ENCODE peak calls at places on chromosomes 16 and 17, in nine cellular contexts. B is caudate nucleus; N is NCI-H1436; A is RWPE1; G is GM12865; F is cardiac muscle cell; U is neuronal stem cell; W is stimulated activated CD4-positive, alpha-beta T cell treated with anti-CD3 and anti-CD28 coated beads, Interleukin-4, amount 100 ng/mL, for 4 hours; L is sigmoid colon. K is an unnamed sample.
A peak's percentile ranks its signal among the peaks of the same experiment; 100 is the strongest.

GRCh38 chr16:12061336-12062055 is 85.0 kb downstream of the SNX29 start:
- DNase-seq in W (no peak), B (no peak), U (no peak), G (no peak), A (peak; percentile 48), L (no peak), F (no peak), N (no peak), K (no peak)

GRCh38 chr17:2204393-2204792 is 99.2 kb downstream of the SMG6 start:
- DNase-seq in U (no peak), A (no peak), L (no peak), N (no peak), G (no peak), W (no peak), F (no peak), B (no peak), K (no peak)

GRCh38 chr17:1087381-1088241 is 90.7 kb downstream of the TIMM22 start:
- DNase-seq in B (no peak), N (peak; percentile 75), F (peak; percentile 50), W (no peak), U (no peak), L (peak; percentile 85), A (peak; percentile 78), G (no peak), K (peak; percentile 21)

GRCh38 chr17:4004517-4005295 is 40.5 kb upstream of the ATP2A3 start:
- DNase-seq in G (peak; percentile 56), B (no peak), A (peak; percentile 53), F (peak; percentile 81), U (peak; percentile 71), L (peak; percentile 68), W (peak; percentile 64), N (no peak), K (peak; percentile 72)

GRCh38 chr16:28575446-28576109 is 21.3 kb downstream of the SULT1A2 start:
- DNase-seq in A (no peak), U (no peak), L (no peak), B (no peak), N (no peak), W (no peak), F (no peak), G (no peak), K (no peak)

GRCh38 chr16:25037221-25037620 is 22.1 kb upstream of the ARHGAP17 start:
- DNase-seq in F (no peak), B (no peak), L (no peak), G (no peak), N (no peak), W (no peak), U (no peak), A (no peak), K (no peak)

GRCh38 chr17:81552244-81553017 is at the start of gene FAAP100:
- DNase-seq in N (peak; percentile 84), A (peak; percentile 88), B (peak; percentile 71), G (peak; percentile 90), F (peak; percentile 87), W (peak; percentile 81), U (peak; percentile 86), L (peak; percentile 85), K (peak; percentile 93)

GRCh38 chr17:82201498-82201910 is 11.1 kb downstream of the CCDC57 start:
- DNase-seq in A (no peak), U (no peak), L (no peak), N (no peak), G (no peak), W (no peak), B (no peak), F (no peak), K (no peak)

GRCh38 chr16:85028638-85029412 is 1.2 kb downstream of the KIAA0513 start:
- DNase-seq in F (no peak), W (peak; percentile 64), B (peak; percentile 50), G (peak; percentile 77), U (no peak), N (no peak), L (peak; percentile 83), A (peak; percentile 80), K (no peak)

GRCh38 chr16:3576211-3576610 is 992 bp downstream of the NLRC3 start:
- DNase-seq in N (no peak), F (no peak), L (no peak), A (no peak), W (peak; percentile 17), U (no peak), G (peak; percentile 24), B (no peak), K (peak; percentile 29)

GRCh38 chr17:1109606-1110523 is 69.9 kb downstream of the ABR start:
- DNase-seq in U (no peak), A (no peak), F (peak; percentile 61), W (peak; percentile 46), B (no peak), G (peak; percentile 49), N (no peak), L (no peak), K (no peak)

GRCh38 chr17:2937331-2938003 is 125.9 kb downstream of the OR1D5 start:
- DNase-seq in B (no peak), W (no peak), N (no peak), A (no peak), G (no peak), L (no peak), U (no peak), F (no peak), K (no peak)

GRCh38 chr16:72362972-72363371 is 191.0 kb upstream of the PMFBP1 start:
- DNase-seq in F (no peak), W (no peak), N (no peak), A (no peak), B (no peak), G (peak; percentile 2), L (no peak), U (no peak), K (no peak)

GRCh38 chr16:35562919-35563318 is 2103.5 kb downstream of the TP53TG3F start:
- DNase-seq in F (no peak), B (no peak), W (no peak), G (no peak), N (no peak), A (no peak), U (no peak), L (no peak), K (no peak)